ENCODE peak calls at places on chromosomes 6 and 20, in six cellular contexts. One of them, this sample, is unnamed.

GRCh38 chr20:50455656-50456451 is 54.3 kb upstream of the PTPN1 start:
- DNase-seq in stimulated activated CD4-positive, alpha-beta T cell treated with anti-CD3 and anti-CD28 coated beads, TNF-alpha, amount 100 ng/mL, for 24 hours: no peak
- DNase-seq in NCI-H1417 treated with DMSO at 0.1 percent for 48 hours: no peak
- DNase-seq in NK-92 treated with Interleukin-12 subunit alpha and Interleukin-12 subunit beta, amount 100 ng/mL, for 24 hours: no peak
- DNase-seq in uterus: no peak
- DNase-seq in nucleus accumbens: no peak
- DNase-seq in this sample: no peak

GRCh38 chr6:18340781-18341551 is 46.2 kb upstream of the RNF144B start:
- DNase-seq in nucleus accumbens: no peak
- DNase-seq in NCI-H1417 treated with DMSO at 0.1 percent for 48 hours: no peak
- DNase-seq in stimulated activated CD4-positive, alpha-beta T cell treated with anti-CD3 and anti-CD28 coated beads, TNF-alpha, amount 100 ng/mL, for 24 hours: no peak
- DNase-seq in NK-92 treated with Interleukin-12 subunit alpha and Interleukin-12 subunit beta, amount 100 ng/mL, for 24 hours: no peak
- DNase-seq in uterus: no peak
- DNase-seq in this sample: no peak

GRCh38 chr6:106715922-106716321 is 86.5 kb downstream of the QRSL1 start:
- DNase-seq in NK-92 treated with Interleukin-12 subunit alpha and Interleukin-12 subunit beta, amount 100 ng/mL, for 24 hours: no peak
- DNase-seq in NCI-H1417 treated with DMSO at 0.1 percent for 48 hours: no peak
- DNase-seq in stimulated activated CD4-positive, alpha-beta T cell treated with anti-CD3 and anti-CD28 coated beads, TNF-alpha, amount 100 ng/mL, for 24 hours: no peak
- DNase-seq in uterus: no peak
- DNase-seq in nucleus accumbens: no peak
- DNase-seq in this sample: no peak

GRCh38 chr6:136113736-136114173 is 136.4 kb downstream of the MTFR2 start:
- DNase-seq in stimulated activated CD4-positive, alpha-beta T cell treated with anti-CD3 and anti-CD28 coated beads, TNF-alpha, amount 100 ng/mL, for 24 hours: no peak
- DNase-seq in NK-92 treated with Interleukin-12 subunit alpha and Interleukin-12 subunit beta, amount 100 ng/mL, for 24 hours: no peak
- DNase-seq in uterus: peak; percentile 55
- DNase-seq in nucleus accumbens: peak; percentile 66
- DNase-seq in NCI-H1417 treated with DMSO at 0.1 percent for 48 hours: peak; percentile 99
- DNase-seq in this sample: peak; percentile 66

GRCh38 chr6:163709693-163710092 is 295.2 kb downstream of the QKI start:
- DNase-seq in NCI-H1417 treated with DMSO at 0.1 percent for 48 hours: no peak
- DNase-seq in nucleus accumbens: no peak
- DNase-seq in uterus: no peak
- DNase-seq in stimulated activated CD4-positive, alpha-beta T cell treated with anti-CD3 and anti-CD28 coated beads, TNF-alpha, amount 100 ng/mL, for 24 hours: no peak
- DNase-seq in NK-92 treated with Interleukin-12 subunit alpha and Interleukin-12 subunit beta, amount 100 ng/mL, for 24 hours: no peak
- DNase-seq in this sample: no peak

GRCh38 chr6:3341467-3341866 is 82.7 kb downstream of the PSMG4 start:
- DNase-seq in nucleus accumbens: no peak
- DNase-seq in stimulated activated CD4-positive, alpha-beta T cell treated with anti-CD3 and anti-CD28 coated beads, TNF-alpha, amount 100 ng/mL, for 24 hours: no peak
- DNase-seq in NCI-H1417 treated with DMSO at 0.1 percent for 48 hours: no peak
- DNase-seq in NK-92 treated with Interleukin-12 subunit alpha and Interleukin-12 subunit beta, amount 100 ng/mL, for 24 hours: no peak
- DNase-seq in uterus: no peak
- DNase-seq in this sample: no peak

GRCh38 chr6:39266375-39266774 is 37.1 kb upstream of the KCNK5 start:
- DNase-seq in stimulated activated CD4-positive, alpha-beta T cell treated with anti-CD3 and anti-CD28 coated beads, TNF-alpha, amount 100 ng/mL, for 24 hours: no peak
- DNase-seq in uterus: no peak
- DNase-seq in NCI-H1417 treated with DMSO at 0.1 percent for 48 hours: no peak
- DNase-seq in NK-92 treated with Interleukin-12 subunit alpha and Interleukin-12 subunit beta, amount 100 ng/mL, for 24 hours: no peak
- DNase-seq in nucleus accumbens: no peak
- DNase-seq in this sample: no peak

GRCh38 chr6:167733740-167734661 is 92.7 kb upstream of the AFDN start:
- DNase-seq in NK-92 treated with Interleukin-12 subunit alpha and Interleukin-12 subunit beta, amount 100 ng/mL, for 24 hours: no peak
- DNase-seq in stimulated activated CD4-positive, alpha-beta T cell treated with anti-CD3 and anti-CD28 coated beads, TNF-alpha, amount 100 ng/mL, for 24 hours: no peak
- DNase-seq in NCI-H1417 treated with DMSO at 0.1 percent for 48 hours: no peak
- DNase-seq in nucleus accumbens: no peak
- DNase-seq in uterus: no peak
- DNase-seq in this sample: no peak

GRCh38 chr6:21164768-21165326 is 428.7 kb upstream of the SOX4 start:
- DNase-seq in NK-92 treated with Interleukin-12 subunit alpha and Interleukin-12 subunit beta, amount 100 ng/mL, for 24 hours: no peak
- DNase-seq in NCI-H1417 treated with DMSO at 0.1 percent for 48 hours: no peak
- DNase-seq in stimulated activated CD4-positive, alpha-beta T cell treated with anti-CD3 and anti-CD28 coated beads, TNF-alpha, amount 100 ng/mL, for 24 hours: no peak
- DNase-seq in uterus: no peak
- DNase-seq in nucleus accumbens: no peak
- DNase-seq in this sample: no peak

GRCh38 chr20:13545755-13546154 is 93.0 kb downstream of the TASP1 start:
- DNase-seq in uterus: no peak
- DNase-seq in stimulated activated CD4-positive, alpha-beta T cell treated with anti-CD3 and anti-CD28 coated beads, TNF-alpha, amount 100 ng/mL, for 24 hours: no peak
- DNase-seq in NCI-H1417 treated with DMSO at 0.1 percent for 48 hours: no peak
- DNase-seq in NK-92 treated with Interleukin-12 subunit alpha and Interleukin-12 subunit beta, amount 100 ng/mL, for 24 hours: no peak
- DNase-seq in nucleus accumbens: no peak
- DNase-seq in this sample: no peak

GRCh38 chr6:148888853-148889252 is 142.0 kb downstream of the UST start:
- DNase-seq in nucleus accumbens: no peak
- DNase-seq in NK-92 treated with Interleukin-12 subunit alpha and Interleukin-12 subunit beta, amount 100 ng/mL, for 24 hours: no peak
- DNase-seq in NCI-H1417 treated with DMSO at 0.1 percent for 48 hours: no peak
- DNase-seq in uterus: no peak
- DNase-seq in stimulated activated CD4-positive, alpha-beta T cell treated with anti-CD3 and anti-CD28 coated beads, TNF-alpha, amount 100 ng/mL, for 24 hours: no peak
- DNase-seq in this sample: no peak

This sample was measured in NCI-H2107.